ENCODE peak calls at places on chromosomes 16 and 17, in eight cellular contexts. S is Daoy, Q is amniotic stem cell, M is AG09319, J is anterior cingulate cortex, W is stromal cell of bone marrow, G is NCI-H345, U is mucosa of gallbladder. F is an unnamed sample.

GRCh38 chr17:8125947-8126305 is 2.0 kb upstream of the HES7 start:
- DNase-seq in S (peak; percentile 31), Q (no peak), M (no peak), J (no peak), W (no peak), G (peak; percentile 43), U (no peak), F (peak; percentile 12)

GRCh38 chr16:28096974-28097373 is 33.5 kb upstream of the GSG1L start:
- DNase-seq in S (no peak), Q (no peak), M (no peak), J (no peak), W (no peak), G (no peak), U (no peak), F (no peak)

GRCh38 chr17:34913001-34913400 is 48.3 kb downstream of the CCT6B start:
- DNase-seq in S (no peak), Q (no peak), M (no peak), J (no peak), W (no peak), G (no peak), U (no peak), F (no peak)

GRCh38 chr17:67068999-67069398 is 24.6 kb downstream of the CACNG1 start:
- DNase-seq in S (no peak), Q (no peak), M (no peak), J (no peak), W (no peak), G (peak; percentile 65), U (no peak), F (no peak)

GRCh38 chr16:8718753-8719386 is 44.5 kb downstream of the ABAT start:
- DNase-seq in S (no peak), Q (no peak), M (no peak), J (no peak), W (no peak), G (peak; percentile 29), U (no peak), F (no peak)

GRCh38 chr17:50205111-50205821 is 3.8 kb upstream of the COL1A1 start:
- DNase-seq in S (peak; percentile 20), Q (no peak), M (no peak), J (no peak), W (no peak), G (no peak), U (no peak), F (no peak)

GRCh38 chr17:11935734-11936406 is 61.4 kb downstream of the ZNF18 start:
- DNase-seq in S (peak; percentile 69), Q (no peak), M (no peak), J (no peak), W (peak; percentile 16), G (peak; percentile 47), U (peak; percentile 67), F (peak; percentile 85)

GRCh38 chr17:29642171-29642611 is 19.5 kb upstream of the CORO6 start:
- DNase-seq in S (no peak), Q (no peak), M (no peak), J (no peak), W (no peak), G (no peak), U (no peak), F (no peak)

GRCh38 chr17:49101054-49101534 is 31.5 kb upstream of the B4GALNT2 start:
- DNase-seq in S (peak; percentile 84), Q (no peak), M (no peak), J (no peak), W (no peak), G (peak; percentile 9), U (peak; percentile 62), F (no peak)

GRCh38 chr17:1555618-1556471 is 6.7 kb downstream of the PITPNA start:
- DNase-seq in S (no peak), Q (no peak), M (no peak), J (no peak), W (no peak), G (no peak), U (no peak), F (no peak)

GRCh38 chr16:76910931-76911330 is 280.1 kb upstream of the MON1B start:
- DNase-seq in S (peak; percentile 85), Q (peak; percentile 69), M (peak; percentile 47), J (no peak), W (peak; percentile 90), G (no peak), U (no peak), F (no peak)

GRCh38 chr16:84859681-84860080 is 39.9 kb downstream of the CRISPLD2 start:
- DNase-seq in S (no peak), Q (no peak), M (no peak), J (no peak), W (no peak), G (no peak), U (no peak), F (no peak)

GRCh38 chr16:72858611-72859493 is 189.1 kb downstream of the ZFHX3 start:
- DNase-seq in S (no peak), Q (no peak), M (no peak), J (no peak), W (peak; percentile 66), G (no peak), U (no peak), F (no peak)

GRCh38 chr17:17152385-17152784 is 53.7 kb downstream of the PLD6 start:
- DNase-seq in S (peak; percentile 70), Q (no peak), M (no peak), J (no peak), W (no peak), G (no peak), U (no peak), F (no peak)

GRCh38 chr17:63356275-63356905 is 89.7 kb downstream of the CYB561 start:
- DNase-seq in S (peak; percentile 81), Q (peak; percentile 24), M (peak; percentile 87), J (no peak), W (peak; percentile 97), G (no peak), U (no peak), F (no peak)

GRCh38 chr16:16857603-16858283 is 478.8 kb downstream of the NPIPA7 start:
- DNase-seq in S (peak; percentile 85), Q (no peak), M (no peak), J (no peak), W (no peak), G (peak; percentile 93), U (no peak), F (no peak)

GRCh38 chr17:39838784-39839183 is 25.3 kb downstream of the IKZF3 start:
- DNase-seq in S (no peak), Q (no peak), M (no peak), J (no peak), W (no peak), G (no peak), U (no peak), F (no peak)

GRCh38 chr17:4939554-4939803 is 367 bp downstream of the SLC25A11 start:
- DNase-seq in S (no peak), Q (no peak), M (no peak), J (no peak), W (no peak), G (no peak), U (no peak), F (peak; percentile 30)

GRCh38 chr16:79282806-79283205 is 317.7 kb downstream of the MAF start:
- DNase-seq in S (no peak), Q (no peak), M (no peak), J (no peak), W (no peak), G (no peak), U (no peak), F (no peak)

GRCh38 chr17:7177210-7177953 is 1.8 kb downstream of the ASGR1 start:
- DNase-seq in S (peak; percentile 78), Q (peak; percentile 33), M (no peak), J (peak; percentile 42), W (no peak), G (peak; percentile 75), U (peak; percentile 63), F (peak; percentile 86)

GRCh38 chr17:16314859-16315258 is 38.4 kb downstream of the CENPV start:
- DNase-seq in S (no peak), Q (no peak), M (no peak), J (no peak), W (no peak), G (no peak), U (no peak), F (no peak)

GRCh38 chr17:65684631-65685030 is 123.2 kb upstream of the AXIN2 start:
- DNase-seq in S (no peak), Q (no peak), M (no peak), J (no peak), W (no peak), G (no peak), U (no peak), F (no peak)

GRCh38 chr17:79617740-79618382 is 7.0 kb upstream of the RBFOX3 start:
- DNase-seq in S (no peak), Q (no peak), M (no peak), J (no peak), W (no peak), G (no peak), U (no peak), F (no peak)

GRCh38 chr17:2700031-2700490 is 11.5 kb downstream of the CLUH start:
- DNase-seq in S (no peak), Q (no peak), M (no peak), J (no peak), W (no peak), G (no peak), U (no peak), F (no peak)

GRCh38 chr16:88407042-88407420 is 24.3 kb downstream of the ZNF469 start:
- DNase-seq in S (no peak), Q (no peak), M (no peak), J (no peak), W (no peak), G (no peak), U (no peak), F (no peak)

GRCh38 chr16:7303014-7303676 is 29.5 kb upstream of the RBFOX1 start:
- DNase-seq in S (peak; percentile 9), Q (no peak), M (no peak), J (no peak), W (no peak), G (no peak), U (no peak), F (peak; percentile 26)

GRCh38 chr16:35744716-35745115 is 2285.3 kb downstream of the TP53TG3F start:
- DNase-seq in S (no peak), Q (no peak), M (no peak), J (no peak), W (no peak), G (no peak), U (peak; percentile 6), F (no peak)

GRCh38 chr16:16067127-16067526 is 117.7 kb downstream of the ABCC1 start:
- DNase-seq in S (no peak), Q (no peak), M (no peak), J (no peak), W (no peak), G (no peak), U (no peak), F (no peak)

GRCh38 chr16:19607610-19608280 is 52.2 kb downstream of the VPS35L start:
- DNase-seq in S (no peak), Q (peak; percentile 17), M (peak; percentile 66), J (no peak), W (no peak), G (no peak), U (no peak), F (no peak)

F was measured in neural crest cell.